ENCODE peak calls at places on chromosomes 12 and 14, in seven cellular contexts. V is activated T-cell treated with anti-CD3 and anti-CD28 coated beads for 1 hour; P is IMR-90; A is NCI-H1092 treated with DMSO at 0.1 percent for 48 hours; E is stimulated activated CD4-positive, alpha-beta T cell treated with anti-CD3 and anti-CD28 coated beads, TNF-alpha, amount 100 ng/mL, for 48 hours; H is pancreas; I is LHCN-M2. U is an unnamed sample.

GRCh38 chr14:90103808-90104207 is 42.0 kb downstream of the KCNK13 start:
- DNase-seq in V (no peak), P (no peak), A (no peak), E (no peak), H (no peak), I (no peak), U (no peak)

GRCh38 chr14:69133206-69134125 is 19.5 kb downstream of the DCAF5 start:
- DNase-seq in V (no peak), P (peak), A (no peak), E (no peak), H (peak), I (peak), U (no peak)

GRCh38 chr14:74528406-74528805 is 34.8 kb downstream of the ISCA2 start:
- DNase-seq in V (no peak), P (no peak), A (no peak), E (no peak), H (no peak), I (no peak), U (no peak)

GRCh38 chr12:55702861-55703260 is 4.8 kb downstream of the ITGA7 start:
- DNase-seq in V (no peak), P (no peak), A (no peak), E (no peak), H (no peak), I (no peak), U (no peak)

GRCh38 chr14:100719976-100720520 is 6.6 kb upstream of the DLK1 start:
- DNase-seq in V (no peak), P (no peak), A (no peak), E (no peak), H (no peak), I (no peak), U (no peak)

GRCh38 chr12:53170876-53171724 is 9.4 kb upstream of the ZNF740 start:
- DNase-seq in V (no peak), P (no peak), A (no peak), E (no peak), H (peak), I (no peak), U (no peak)

GRCh38 chr14:105422695-105423487 is 3.3 kb downstream of the MTA1 start:
- DNase-seq in V (no peak), P (no peak), A (no peak), E (no peak), H (no peak), I (no peak), U (no peak)

GRCh38 chr14:77979666-77980351 is 179.9 kb downstream of the ADCK1 start:
- DNase-seq in V (no peak), P (no peak), A (no peak), E (no peak), H (no peak), I (no peak), U (no peak)

GRCh38 chr12:69751476-69751875 is 12.8 kb downstream of the RAB3IP start:
- DNase-seq in V (no peak), P (no peak), A (no peak), E (no peak), H (no peak), I (no peak), U (no peak)

GRCh38 chr12:82818276-82819035 is 131.8 kb downstream of the TMTC2 start:
- DNase-seq in V (no peak), P (peak), A (no peak), E (no peak), H (no peak), I (no peak), U (no peak)

GRCh38 chr12:66636771-66637170 is 42.1 kb downstream of the GRIP1 start:
- DNase-seq in V (no peak), P (no peak), A (no peak), E (no peak), H (peak), I (no peak), U (no peak)